ENCODE peak calls at places on chromosomes 11 and 22, in six cellular contexts. One of them, this sample, is unnamed.

GRCh38 chr22:45240810-45241631 is at the start of gene KIAA0930:
- DNase-seq in osteocyte: peak
- DNase-seq in left ventricle myocardium inferior: peak
- DNase-seq in GM12865: peak
- DNase-seq in fibroblast of lung: peak
- DNase-seq in fibroblast of pulmonary artery: peak
- DNase-seq in this sample: peak

GRCh38 chr11:74710291-74710938 is 20.8 kb downstream of the CHRDL2 start:
- DNase-seq in fibroblast of pulmonary artery: peak
- DNase-seq in fibroblast of lung: no peak
- DNase-seq in osteocyte: no peak
- DNase-seq in left ventricle myocardium inferior: peak
- DNase-seq in GM12865: no peak
- DNase-seq in this sample: no peak

GRCh38 chr22:32579533-32580220 is 105.1 kb downstream of the FBXO7 start:
- DNase-seq in GM12865: no peak
- DNase-seq in left ventricle myocardium inferior: peak
- DNase-seq in fibroblast of lung: peak
- DNase-seq in osteocyte: no peak
- DNase-seq in fibroblast of pulmonary artery: no peak
- DNase-seq in this sample: peak

GRCh38 chr11:15342163-15342562 is 227.4 kb downstream of the INSC start:
- DNase-seq in fibroblast of pulmonary artery: no peak
- DNase-seq in fibroblast of lung: no peak
- DNase-seq in osteocyte: no peak
- DNase-seq in left ventricle myocardium inferior: no peak
- DNase-seq in GM12865: no peak
- DNase-seq in this sample: no peak

GRCh38 chr22:46767249-46767985 is 5.0 kb downstream of the TBC1D22A start:
- DNase-seq in fibroblast of pulmonary artery: no peak
- DNase-seq in osteocyte: no peak
- DNase-seq in left ventricle myocardium inferior: no peak
- DNase-seq in fibroblast of lung: no peak
- DNase-seq in GM12865: no peak
- DNase-seq in this sample: no peak

GRCh38 chr11:67648140-67648795 is 2.3 kb downstream of the ACY3 start:
- DNase-seq in osteocyte: no peak
- DNase-seq in GM12865: peak
- DNase-seq in left ventricle myocardium inferior: no peak
- DNase-seq in fibroblast of lung: no peak
- DNase-seq in fibroblast of pulmonary artery: no peak
- DNase-seq in this sample: no peak

GRCh38 chr11:72224587-72225410 is at the start of gene INPPL1:
- DNase-seq in fibroblast of lung: peak
- DNase-seq in osteocyte: peak
- DNase-seq in left ventricle myocardium inferior: peak
- DNase-seq in GM12865: peak
- DNase-seq in fibroblast of pulmonary artery: peak
- DNase-seq in this sample: no peak

GRCh38 chr22:30291334-30291892 is 2.1 kb upstream of the CASTOR1 start:
- DNase-seq in fibroblast of lung: no peak
- DNase-seq in left ventricle myocardium inferior: no peak
- DNase-seq in fibroblast of pulmonary artery: no peak
- DNase-seq in GM12865: no peak
- DNase-seq in osteocyte: no peak
- DNase-seq in this sample: no peak

GRCh38 chr11:5929571-5929970 is 12.5 kb upstream of the OR56A3 start:
- DNase-seq in fibroblast of pulmonary artery: no peak
- DNase-seq in GM12865: no peak
- DNase-seq in left ventricle myocardium inferior: no peak
- DNase-seq in fibroblast of lung: no peak
- DNase-seq in osteocyte: peak
- DNase-seq in this sample: no peak

GRCh38 chr22:47395481-47395880 is 633.0 kb downstream of the TBC1D22A start:
- DNase-seq in fibroblast of pulmonary artery: peak
- DNase-seq in osteocyte: no peak
- DNase-seq in left ventricle myocardium inferior: no peak
- DNase-seq in GM12865: no peak
- DNase-seq in fibroblast of lung: peak
- DNase-seq in this sample: no peak

GRCh38 chr11:115964091-115964490 is 459.9 kb upstream of the CADM1 start:
- DNase-seq in GM12865: no peak
- DNase-seq in fibroblast of lung: peak
- DNase-seq in left ventricle myocardium inferior: no peak
- DNase-seq in osteocyte: no peak
- DNase-seq in fibroblast of pulmonary artery: peak
- DNase-seq in this sample: no peak

GRCh38 chr11:101458161-101458560 is 125.6 kb downstream of the TRPC6 start:
- DNase-seq in fibroblast of lung: no peak
- DNase-seq in left ventricle myocardium inferior: no peak
- DNase-seq in osteocyte: no peak
- DNase-seq in GM12865: no peak
- DNase-seq in fibroblast of pulmonary artery: peak
- DNase-seq in this sample: peak

GRCh38 chr22:45629469-45630089 is 42.1 kb upstream of the ATXN10 start:
- DNase-seq in fibroblast of pulmonary artery: no peak
- DNase-seq in left ventricle myocardium inferior: no peak
- DNase-seq in GM12865: no peak
- DNase-seq in osteocyte: no peak
- DNase-seq in fibroblast of lung: no peak
- DNase-seq in this sample: no peak

GRCh38 chr11:102408339-102408738 is 44.2 kb downstream of the TMEM123 start:
- DNase-seq in left ventricle myocardium inferior: no peak
- DNase-seq in osteocyte: no peak
- DNase-seq in GM12865: no peak
- DNase-seq in fibroblast of lung: no peak
- DNase-seq in fibroblast of pulmonary artery: no peak
- DNase-seq in this sample: no peak

GRCh38 chr11:67320691-67321090 is 17.4 kb downstream of the SSH3 start:
- DNase-seq in fibroblast of pulmonary artery: no peak
- DNase-seq in fibroblast of lung: no peak
- DNase-seq in left ventricle myocardium inferior: no peak
- DNase-seq in osteocyte: no peak
- DNase-seq in GM12865: no peak
- DNase-seq in this sample: no peak

GRCh38 chr11:134206185-134206584 is 17.6 kb downstream of the NCAPD3 start:
- DNase-seq in osteocyte: no peak
- DNase-seq in GM12865: no peak
- DNase-seq in left ventricle myocardium inferior: no peak
- DNase-seq in fibroblast of pulmonary artery: no peak
- DNase-seq in fibroblast of lung: no peak
- DNase-seq in this sample: no peak

GRCh38 chr11:120883404-120884135 is 140.3 kb upstream of the TBCEL start:
- DNase-seq in fibroblast of lung: peak
- DNase-seq in GM12865: no peak
- DNase-seq in fibroblast of pulmonary artery: peak
- DNase-seq in left ventricle myocardium inferior: peak
- DNase-seq in osteocyte: no peak
- DNase-seq in this sample: peak

GRCh38 chr11:122676638-122677037 is 21.1 kb downstream of the UBASH3B start:
- DNase-seq in osteocyte: no peak
- DNase-seq in GM12865: no peak
- DNase-seq in left ventricle myocardium inferior: no peak
- DNase-seq in fibroblast of pulmonary artery: no peak
- DNase-seq in fibroblast of lung: no peak
- DNase-seq in this sample: no peak

GRCh38 chr22:35317680-35318290 is 18.1 kb downstream of the TOM1 start:
- DNase-seq in osteocyte: no peak
- DNase-seq in GM12865: no peak
- DNase-seq in fibroblast of lung: no peak
- DNase-seq in fibroblast of pulmonary artery: no peak
- DNase-seq in left ventricle myocardium inferior: no peak
- DNase-seq in this sample: no peak

GRCh38 chr22:33529424-33530113 is 390.7 kb downstream of the LARGE1 start:
- DNase-seq in fibroblast of pulmonary artery: peak
- DNase-seq in fibroblast of lung: peak
- DNase-seq in osteocyte: no peak
- DNase-seq in GM12865: no peak
- DNase-seq in left ventricle myocardium inferior: no peak
- DNase-seq in this sample: no peak

GRCh38 chr11:69196322-69197169 is 40.8 kb downstream of the SMIM38 start:
- DNase-seq in left ventricle myocardium inferior: no peak
- DNase-seq in fibroblast of pulmonary artery: no peak
- DNase-seq in fibroblast of lung: no peak
- DNase-seq in osteocyte: no peak
- DNase-seq in GM12865: no peak
- DNase-seq in this sample: no peak

GRCh38 chr11:36409152-36409713 is 100.8 kb downstream of the TRAF6 start:
- DNase-seq in fibroblast of pulmonary artery: peak
- DNase-seq in left ventricle myocardium inferior: no peak
- DNase-seq in GM12865: no peak
- DNase-seq in osteocyte: no peak
- DNase-seq in fibroblast of lung: no peak
- DNase-seq in this sample: no peak

GRCh38 chr22:30426395-30427353 is 1.1 kb downstream of the MTFP1 start:
- DNase-seq in fibroblast of lung: peak
- DNase-seq in osteocyte: peak
- DNase-seq in left ventricle myocardium inferior: peak
- DNase-seq in fibroblast of pulmonary artery: peak
- DNase-seq in GM12865: peak
- DNase-seq in this sample: peak

GRCh38 chr11:27678242-27678641 is 22.0 kb downstream of the BDNF start:
- DNase-seq in fibroblast of lung: no peak
- DNase-seq in fibroblast of pulmonary artery: no peak
- DNase-seq in GM12865: no peak
- DNase-seq in left ventricle myocardium inferior: no peak
- DNase-seq in osteocyte: no peak
- DNase-seq in this sample: peak

GRCh38 chr22:20569059-20570058 is 61.9 kb downstream of the MED15 start:
- DNase-seq in osteocyte: peak
- DNase-seq in fibroblast of lung: peak
- DNase-seq in left ventricle myocardium inferior: peak
- DNase-seq in fibroblast of pulmonary artery: peak
- DNase-seq in GM12865: peak
- DNase-seq in this sample: peak

GRCh38 chr22:42399315-42400271 is 32.6 kb downstream of the NFAM1 start:
- DNase-seq in fibroblast of lung: no peak
- DNase-seq in osteocyte: no peak
- DNase-seq in GM12865: no peak
- DNase-seq in fibroblast of pulmonary artery: no peak
- DNase-seq in left ventricle myocardium inferior: peak
- DNase-seq in this sample: no peak

GRCh38 chr11:61429346-61429690 is 457 bp downstream of the CPSF7 start:
- DNase-seq in left ventricle myocardium inferior: peak
- DNase-seq in fibroblast of lung: peak
- DNase-seq in GM12865: peak
- DNase-seq in osteocyte: peak
- DNase-seq in fibroblast of pulmonary artery: peak
- DNase-seq in this sample: no peak
- TF ChIP-seq CTCF in left ventricle myocardium inferior: peak
- TF ChIP-seq CTCF in fibroblast of lung: no peak
- TF ChIP-seq CTCF in GM12865: peak
- TF ChIP-seq CTCF in osteocyte: peak
- TF ChIP-seq CTCF in fibroblast of pulmonary artery: no peak
- TF ChIP-seq CTCF in this sample: peak

DNA sequence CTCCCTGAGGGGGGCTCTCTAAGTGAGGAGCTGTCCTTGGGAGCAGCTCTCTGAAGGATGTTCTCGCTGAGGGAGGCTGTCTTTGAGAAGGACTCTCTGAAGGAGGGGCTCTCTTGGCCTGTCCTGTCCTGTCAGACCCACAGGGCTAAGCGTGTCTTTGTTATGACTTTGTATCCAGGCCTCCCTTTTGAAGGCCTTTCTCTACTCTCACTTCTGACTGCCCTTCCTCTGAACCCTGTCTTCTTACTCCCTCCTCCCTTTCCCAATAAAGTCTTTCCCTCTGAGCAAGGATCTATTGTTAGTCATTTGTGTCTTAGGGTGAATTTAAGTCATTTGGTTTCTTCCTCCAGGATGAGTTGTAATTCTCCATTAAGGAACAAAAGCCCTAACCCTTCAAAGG is 330.1 kb upstream of the PLET1 start:
- DNase-seq in fibroblast of lung: no peak
- DNase-seq in left ventricle myocardium inferior: no peak
- DNase-seq in GM12865: no peak
- DNase-seq in fibroblast of pulmonary artery: peak
- DNase-seq in osteocyte: no peak
- DNase-seq in this sample: peak
- TF ChIP-seq CTCF in fibroblast of lung: no peak
- TF ChIP-seq CTCF in left ventricle myocardium inferior: no peak
- TF ChIP-seq CTCF in GM12865: no peak
- TF ChIP-seq CTCF in fibroblast of pulmonary artery: no peak
- TF ChIP-seq CTCF in osteocyte: no peak
- TF ChIP-seq CTCF in this sample: no peak

GRCh38 chr11:11988862-11989261 is 19.6 kb downstream of the DKK3 start:
- DNase-seq in fibroblast of lung: no peak
- DNase-seq in GM12865: no peak
- DNase-seq in left ventricle myocardium inferior: no peak
- DNase-seq in fibroblast of pulmonary artery: no peak
- DNase-seq in osteocyte: no peak
- DNase-seq in this sample: no peak
- TF ChIP-seq CTCF in fibroblast of lung: no peak
- TF ChIP-seq CTCF in GM12865: no peak
- TF ChIP-seq CTCF in left ventricle myocardium inferior: peak
- TF ChIP-seq CTCF in fibroblast of pulmonary artery: peak
- TF ChIP-seq CTCF in osteocyte: peak
- TF ChIP-seq CTCF in this sample: peak

GRCh38 chr11:106231591-106231990 is 154.1 kb downstream of the AASDHPPT start:
- DNase-seq in left ventricle myocardium inferior: no peak
- DNase-seq in osteocyte: no peak
- DNase-seq in fibroblast of pulmonary artery: peak
- DNase-seq in GM12865: no peak
- DNase-seq in fibroblast of lung: peak
- DNase-seq in this sample: no peak
- TF ChIP-seq CTCF in left ventricle myocardium inferior: peak
- TF ChIP-seq CTCF in osteocyte: peak
- TF ChIP-seq CTCF in fibroblast of pulmonary artery: peak
- TF ChIP-seq CTCF in GM12865: no peak
- TF ChIP-seq CTCF in fibroblast of lung: peak
- TF ChIP-seq CTCF in this sample: no peak

DNA sequence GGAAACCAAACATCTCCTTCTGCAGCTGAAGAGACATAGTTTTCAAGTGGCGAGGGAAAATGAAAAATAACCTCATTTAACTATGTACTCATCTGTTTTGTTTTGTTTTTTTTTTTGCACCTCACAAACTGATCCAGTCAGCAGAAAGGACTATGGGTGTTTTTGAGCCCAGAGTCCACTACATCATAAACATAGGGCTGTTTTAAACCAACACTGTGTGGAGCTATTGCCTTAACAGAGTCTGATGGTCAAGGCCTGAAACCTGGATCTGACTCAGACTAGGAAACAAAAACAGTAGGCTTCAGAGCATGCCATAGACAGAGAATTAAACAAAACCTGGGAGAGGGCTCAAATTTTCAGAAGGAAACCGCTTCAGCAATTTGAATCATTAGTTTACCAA is 99.3 kb upstream of the FSHB start:
- DNase-seq in left ventricle myocardium inferior: no peak
- DNase-seq in fibroblast of lung: no peak
- DNase-seq in GM12865: peak
- DNase-seq in osteocyte: no peak
- DNase-seq in fibroblast of pulmonary artery: peak
- DNase-seq in this sample: no peak
- TF ChIP-seq CTCF in left ventricle myocardium inferior: peak
- TF ChIP-seq CTCF in fibroblast of lung: no peak
- TF ChIP-seq CTCF in GM12865: peak
- TF ChIP-seq CTCF in osteocyte: no peak
- TF ChIP-seq CTCF in fibroblast of pulmonary artery: peak
- TF ChIP-seq CTCF in this sample: no peak